ENCODE peak calls at places on chromosomes 13 and 19, in ten cellular contexts. W, T, C, J, E, O, D, Q, F and I are unnamed samples.

GRCh38 chr19:45402469-45403070 is 2.3 kb downstream of the PPP1R13L start:
- DNase-seq in J (peak), D (no peak), Q (no peak), F (no peak), T (peak), E (peak), C (no peak), O (no peak), W (peak), I (peak)

GRCh38 chr13:33611016-33611805 is 206.7 kb upstream of the RFC3 start:
- DNase-seq in Q (no peak), E (no peak), O (no peak), W (no peak), J (peak), T (no peak), F (peak), D (peak), C (peak), I (no peak)

GRCh38 chr13:23460309-23460708 is 26.8 kb upstream of the SACS start:
- DNase-seq in O (no peak), F (no peak), Q (no peak), T (no peak), D (no peak), W (no peak), J (no peak), C (no peak), E (no peak), I (no peak)

GRCh38 chr19:3670796-3671679 is 29.2 kb downstream of the PIP5K1C start:
- DNase-seq in C (peak), E (no peak), T (peak), D (peak), Q (no peak), W (no peak), F (peak), J (no peak), O (no peak), I (peak)

GRCh38 chr13:102227696-102228095 is 174.2 kb downstream of the FGF14 start:
- DNase-seq in J (no peak), T (no peak), C (peak), D (no peak), O (no peak), E (no peak), Q (no peak), F (no peak), W (no peak), I (no peak)

GRCh38 chr19:18023596-18024212 is 15.7 kb downstream of the ARRDC2 start:
- DNase-seq in J (no peak), D (no peak), C (no peak), W (no peak), Q (no peak), E (no peak), F (no peak), T (no peak), O (peak), I (peak)

GRCh38 chr13:96946709-96947311 is 47.5 kb downstream of the OXGR1 start:
- DNase-seq in F (no peak), J (no peak), W (no peak), O (no peak), C (no peak), Q (peak), E (no peak), T (no peak), D (no peak), I (peak)

GRCh38 chr19:4115050-4115817 is 8.7 kb downstream of the MAP2K2 start:
- DNase-seq in O (no peak), W (no peak), Q (no peak), F (no peak), T (no peak), J (no peak), E (no peak), C (no peak), D (no peak), I (no peak)

GRCh38 chr13:21670006-21670882 is 629 bp upstream of the FGF9 start:
- DNase-seq in T (peak), Q (no peak), D (peak), C (peak), F (peak), J (peak), W (peak), E (peak), O (peak), I (peak)

GRCh38 chr13:39414339-39414738 is 188.7 kb downstream of the LHFPL6 start:
- DNase-seq in O (no peak), C (no peak), J (no peak), F (no peak), W (no peak), E (no peak), Q (no peak), T (no peak), D (no peak), I (no peak)

GRCh38 chr19:29843180-29844051 is 31.6 kb downstream of the CCNE1 start:
- DNase-seq in T (peak), E (peak), Q (no peak), C (peak), F (no peak), D (no peak), J (peak), W (no peak), O (no peak), I (peak)

GRCh38 chr19:22144394-22144793 is 52.4 kb downstream of the ZNF676 start:
- DNase-seq in O (peak), C (peak), J (peak), F (peak), Q (no peak), D (peak), T (no peak), W (peak), E (no peak), I (no peak)

GRCh38 chr19:50798116-50798942 is 8.1 kb downstream of the ACP4 start:
- DNase-seq in W (no peak), C (no peak), F (no peak), D (no peak), E (no peak), Q (no peak), O (no peak), T (peak), J (no peak), I (no peak)

GRCh38 chr19:36460046-36460445 is 29.3 kb downstream of the ZNF566 start:
- DNase-seq in C (no peak), Q (no peak), W (no peak), D (peak), O (no peak), E (no peak), T (no peak), F (peak), J (no peak), I (no peak)

GRCh38 chr19:29893606-29894284 is 48.3 kb upstream of the URI1 start:
- DNase-seq in E (no peak), F (no peak), J (no peak), O (no peak), C (no peak), Q (no peak), T (no peak), D (no peak), W (no peak), I (no peak)

GRCh38 chr13:73902296-73902695 is 231.9 kb downstream of the KLF12 start:
- DNase-seq in W (no peak), O (no peak), C (no peak), F (no peak), T (no peak), D (no peak), Q (no peak), E (no peak), J (no peak), I (no peak)

GRCh38 chr13:31105020-31105800 is 56.5 kb downstream of the HSPH1 start:
- DNase-seq in C (peak), D (peak), E (no peak), T (peak), Q (no peak), O (no peak), J (no peak), W (no peak), F (peak), I (no peak)

GRCh38 chr13:113936166-113936565 is 37.7 kb downstream of the C13orf46 start:
- DNase-seq in T (no peak), Q (no peak), C (no peak), W (no peak), D (no peak), J (no peak), E (no peak), F (no peak), O (no peak), I (no peak)

GRCh38 chr13:105048685-105049084 is 1486.8 kb downstream of the EFNB2 start:
- DNase-seq in D (no peak), C (no peak), Q (no peak), J (no peak), W (no peak), T (no peak), F (no peak), O (peak), E (no peak), I (no peak)

GRCh38 chr13:111129465-111130110 is 14.5 kb downstream of the ARHGEF7 start:
- DNase-seq in D (no peak), J (no peak), W (no peak), F (no peak), O (no peak), Q (no peak), T (no peak), E (no peak), C (no peak), I (no peak)

GRCh38 chr19:29170554-29170953 is 42.4 kb downstream of the UQCRFS1 start:
- DNase-seq in F (no peak), D (no peak), E (no peak), C (no peak), W (no peak), T (no peak), J (no peak), O (no peak), Q (no peak), I (no peak)

GRCh38 chr13:25951831-25952230 is 100.0 kb downstream of the SHISA2 start:
- DNase-seq in W (no peak), E (no peak), O (no peak), C (no peak), J (no peak), D (no peak), T (no peak), Q (no peak), F (no peak), I (no peak)

GRCh38 chr19:4374451-4375163 is 25.7 kb downstream of the SH3GL1 start:
- DNase-seq in W (peak), T (peak), F (peak), D (peak), J (no peak), C (peak), E (peak), O (no peak), Q (peak), I (peak)

GRCh38 chr13:109741966-109742365 is 44.4 kb downstream of the IRS2 start:
- DNase-seq in C (no peak), Q (no peak), O (no peak), D (no peak), F (no peak), W (no peak), T (no peak), J (no peak), E (no peak), I (no peak)

GRCh38 chr13:27252467-27252866 is 1.1 kb downstream of the RPL21 start:
- DNase-seq in W (no peak), E (no peak), F (no peak), T (no peak), D (no peak), C (no peak), J (no peak), Q (no peak), O (no peak), I (no peak)

GRCh38 chr13:106213028-106213427 is 322.4 kb downstream of the EFNB2 start:
- DNase-seq in E (no peak), D (no peak), F (no peak), W (no peak), Q (no peak), J (peak), T (no peak), C (no peak), O (no peak), I (no peak)

GRCh38 chr13:43905435-43906031 is 25.8 kb downstream of the LACC1 start:
- DNase-seq in E (no peak), W (peak), T (peak), D (peak), O (peak), J (peak), Q (peak), C (peak), F (peak), I (peak)

DNA sequence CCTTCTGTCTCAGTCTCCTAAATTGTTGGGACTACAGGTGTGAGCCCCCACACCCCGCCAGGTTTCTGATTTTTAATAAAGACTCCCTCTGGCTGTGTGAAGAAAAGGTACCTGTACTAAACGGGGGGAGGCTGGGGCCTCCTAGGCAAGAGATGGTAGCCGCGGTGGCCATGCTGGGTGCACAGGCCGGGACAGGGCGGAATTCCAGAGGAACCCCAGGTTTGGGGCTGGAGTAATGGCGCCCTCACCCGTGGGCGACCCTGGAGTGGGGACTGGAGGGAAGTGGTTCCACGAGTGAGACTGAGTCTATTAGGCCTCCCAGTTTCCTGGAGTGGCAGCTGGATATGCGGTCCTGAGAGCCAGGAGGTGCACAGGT is 1.6 kb upstream of the CBARP start:
- DNase-seq in O (no peak), W (no peak), C (no peak), Q (no peak), F (no peak), T (no peak), E (no peak), D (no peak), J (peak), I (no peak)
- H3K9ac ChIP-seq in O (peak), W (no peak), C (no peak), Q (no peak), F (peak), T (no peak), E (no peak), D (no peak), J (no peak), I (no peak)

GRCh38 chr13:81302125-81302524 is 961.2 kb upstream of the SPRY2 start:
- DNase-seq in F (no peak), W (no peak), C (no peak), O (no peak), Q (no peak), T (no peak), E (no peak), D (no peak), J (no peak), I (no peak)

GRCh38 chr13:81304121-81304659 is 963.3 kb upstream of the SPRY2 start:
- DNase-seq in F (no peak), Q (peak), J (no peak), D (no peak), E (no peak), T (no peak), O (no peak), W (no peak), C (no peak), I (no peak)

GRCh38 chr13:81305928-81306327 is 965.0 kb upstream of the SPRY2 start:
- DNase-seq in O (no peak), C (no peak), F (no peak), E (no peak), Q (no peak), W (no peak), D (no peak), T (no peak), J (no peak), I (no peak)

GRCh38 chr13:81302677-81303076 is 961.8 kb upstream of the SPRY2 start:
- DNase-seq in E (no peak), Q (no peak), W (no peak), C (no peak), T (no peak), F (no peak), O (no peak), D (no peak), J (no peak), I (no peak)
- H3K27ac ChIP-seq in E (no peak), Q (no peak), W (no peak), C (no peak), T (no peak), F (no peak), O (no peak), D (no peak), J (no peak), I (no peak)

DNA sequence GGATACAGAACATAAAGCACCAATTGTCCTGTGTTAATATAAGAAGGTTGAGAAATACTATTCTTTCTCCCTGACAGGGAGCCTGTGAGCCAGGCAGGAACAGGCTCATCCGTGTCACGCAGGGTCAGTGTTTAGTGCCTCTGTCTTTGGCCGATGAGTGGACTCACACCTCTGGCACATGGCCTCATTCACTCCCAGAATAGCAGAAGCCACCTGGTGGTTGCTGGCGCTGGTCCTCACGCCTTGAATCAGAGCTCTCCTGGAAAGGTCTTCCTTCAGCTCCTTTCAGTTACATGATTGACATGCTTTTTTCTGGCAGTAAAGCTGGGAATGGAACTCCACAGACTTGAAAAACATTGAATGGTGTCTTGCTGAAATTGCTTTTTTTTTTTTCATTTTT is 28.1 kb upstream of the SIAH3 start:
- DNase-seq in Q (peak), F (no peak), E (peak), W (peak), C (no peak), O (no peak), J (peak), T (peak), D (no peak), I (no peak)
- TF ChIP-seq CTCF in Q (peak), F (peak), E (peak), W (peak), C (no peak), O (no peak), J (peak), T (peak), D (no peak), I (no peak)

GRCh38 chr19:54938906-54939305 is 8.4 kb downstream of the NLRP7 start:
- DNase-seq in T (no peak), W (peak), C (no peak), F (no peak), Q (no peak), J (no peak), O (no peak), D (no peak), E (no peak), I (no peak)
- H3K9ac ChIP-seq in T (no peak), W (no peak), C (no peak), F (no peak), Q (no peak), J (no peak), O (no peak), D (no peak), E (no peak), I (no peak)